ENCODE peak calls at places on chromosomes 4 and X, in nine cellular contexts. One of them, this sample, is unnamed.

GRCh38 chr4:70183168-70183939 is 12.2 kb upstream of the ODAM start:
- DNase-seq in stomach: peak; percentile 28
- DNase-seq in suprapubic skin: no peak
- DNase-seq in HepG2: peak; percentile 75
- DNase-seq in transverse colon: peak; percentile 7
- DNase-seq in H1: peak; percentile 9
- DNase-seq in GM12878: no peak
- DNase-seq in tibial nerve: no peak
- DNase-seq in K562: peak; percentile 33
- DNase-seq in this sample: no peak

GRCh38 chr4:80732010-80732409 is 298.5 kb upstream of the BMP3 start:
- DNase-seq in tibial nerve: no peak
- DNase-seq in H1: no peak
- DNase-seq in HepG2: no peak
- DNase-seq in stomach: no peak
- DNase-seq in K562: no peak
- DNase-seq in transverse colon: no peak
- DNase-seq in suprapubic skin: no peak
- DNase-seq in GM12878: no peak
- DNase-seq in this sample: no peak

GRCh38 chr4:22389240-22389871 is 126.5 kb downstream of the ADGRA3 start:
- DNase-seq in HepG2: peak; percentile 59
- DNase-seq in K562: peak; percentile 55
- DNase-seq in transverse colon: peak; percentile 46
- DNase-seq in GM12878: no peak
- DNase-seq in tibial nerve: no peak
- DNase-seq in H1: peak; percentile 27
- DNase-seq in stomach: peak; percentile 45
- DNase-seq in suprapubic skin: no peak
- DNase-seq in this sample: peak; percentile 37

GRCh38 chr4:123093247-123093646 is 170.8 kb upstream of the NUDT6 start:
- DNase-seq in suprapubic skin: no peak
- DNase-seq in tibial nerve: no peak
- DNase-seq in K562: no peak
- DNase-seq in transverse colon: no peak
- DNase-seq in stomach: no peak
- DNase-seq in GM12878: no peak
- DNase-seq in H1: no peak
- DNase-seq in HepG2: peak; percentile 2
- DNase-seq in this sample: no peak

GRCh38 chr4:98653890-98654867 is 4.2 kb downstream of the TSPAN5 start:
- DNase-seq in stomach: no peak
- DNase-seq in tibial nerve: no peak
- DNase-seq in H1: no peak
- DNase-seq in suprapubic skin: no peak
- DNase-seq in K562: no peak
- DNase-seq in transverse colon: no peak
- DNase-seq in GM12878: no peak
- DNase-seq in HepG2: no peak
- DNase-seq in this sample: peak; percentile 44

GRCh38 chr4:572594-572993 is 3.5 kb downstream of the TMEM271 start:
- DNase-seq in transverse colon: no peak
- DNase-seq in HepG2: no peak
- DNase-seq in stomach: no peak
- DNase-seq in H1: no peak
- DNase-seq in suprapubic skin: no peak
- DNase-seq in K562: no peak
- DNase-seq in GM12878: no peak
- DNase-seq in tibial nerve: no peak
- DNase-seq in this sample: no peak

GRCh38 chrX:118552501-118552900 is 56.9 kb downstream of the DOCK11 start:
- DNase-seq in GM12878: no peak
- DNase-seq in stomach: no peak
- DNase-seq in transverse colon: no peak
- DNase-seq in HepG2: no peak
- DNase-seq in H1: no peak
- DNase-seq in K562: no peak
- DNase-seq in suprapubic skin: no peak
- DNase-seq in tibial nerve: no peak
- DNase-seq in this sample: no peak

GRCh38 chr4:107831140-107831539 is 6.4 kb downstream of the SGMS2 start:
- DNase-seq in suprapubic skin: no peak
- DNase-seq in GM12878: no peak
- DNase-seq in stomach: no peak
- DNase-seq in tibial nerve: no peak
- DNase-seq in H1: no peak
- DNase-seq in transverse colon: no peak
- DNase-seq in HepG2: no peak
- DNase-seq in K562: no peak
- DNase-seq in this sample: no peak

GRCh38 chr4:4655901-4656300 is 114.1 kb upstream of the STX18 start:
- DNase-seq in suprapubic skin: no peak
- DNase-seq in HepG2: no peak
- DNase-seq in tibial nerve: no peak
- DNase-seq in K562: no peak
- DNase-seq in stomach: no peak
- DNase-seq in transverse colon: no peak
- DNase-seq in GM12878: no peak
- DNase-seq in H1: no peak
- DNase-seq in this sample: no peak

GRCh38 chrX:106170318-106170717 is 2.2 kb downstream of the PWWP3B start:
- DNase-seq in suprapubic skin: no peak
- DNase-seq in GM12878: no peak
- DNase-seq in tibial nerve: no peak
- DNase-seq in K562: no peak
- DNase-seq in H1: no peak
- DNase-seq in HepG2: no peak
- DNase-seq in stomach: no peak
- DNase-seq in transverse colon: no peak
- DNase-seq in this sample: peak; percentile 53

GRCh38 chr4:15182600-15183222 is 180.4 kb downstream of the CPEB2 start:
- DNase-seq in stomach: no peak
- DNase-seq in H1: no peak
- DNase-seq in suprapubic skin: no peak
- DNase-seq in transverse colon: no peak
- DNase-seq in K562: no peak
- DNase-seq in GM12878: no peak
- DNase-seq in tibial nerve: no peak
- DNase-seq in HepG2: no peak
- DNase-seq in this sample: no peak

GRCh38 chr4:52094746-52095145 is 43.6 kb downstream of the SPATA18 start:
- DNase-seq in H1: no peak
- DNase-seq in stomach: no peak
- DNase-seq in transverse colon: no peak
- DNase-seq in suprapubic skin: no peak
- DNase-seq in HepG2: no peak
- DNase-seq in tibial nerve: no peak
- DNase-seq in GM12878: no peak
- DNase-seq in K562: no peak
- DNase-seq in this sample: no peak

DNA sequence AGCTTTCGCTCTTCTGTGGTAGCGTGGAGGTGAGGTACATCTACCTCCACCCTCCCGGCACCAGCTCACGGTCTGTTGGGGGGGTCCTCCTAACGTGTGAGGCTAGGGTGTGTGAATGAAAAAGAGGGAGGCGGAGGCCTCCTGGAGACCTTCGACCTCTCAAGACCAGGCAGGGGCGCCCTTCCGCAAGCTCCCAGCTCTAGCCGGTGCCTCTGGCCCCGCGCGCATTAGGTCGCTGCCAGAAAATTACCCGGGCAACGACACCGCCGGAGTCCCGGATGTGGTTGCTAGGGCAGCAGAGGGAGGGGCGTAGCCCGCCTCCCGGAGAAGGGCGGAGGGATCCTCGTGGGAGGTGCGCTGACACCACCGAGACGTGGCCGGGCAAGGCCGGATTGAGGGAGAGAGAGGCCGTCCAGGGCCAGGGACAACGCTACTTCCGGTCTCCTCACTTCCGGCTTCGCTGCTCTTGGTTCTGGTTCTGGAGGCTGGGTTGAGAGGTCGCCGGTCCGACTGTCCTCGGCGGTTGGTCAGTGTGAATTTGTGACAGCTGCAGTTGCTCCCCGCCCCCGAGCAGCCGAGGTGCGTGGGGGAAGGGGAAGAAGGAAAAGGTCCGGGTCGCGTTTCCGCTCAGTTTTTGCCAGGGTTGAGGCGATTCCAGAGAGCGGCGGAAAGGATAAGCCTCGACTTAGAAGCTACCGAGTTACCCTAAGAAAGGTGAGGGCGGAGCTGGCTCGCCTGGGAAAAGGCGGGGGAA is at the start of the genes ARFIP1 and TIGD4:
- DNase-seq in transverse colon: peak; percentile 98
- DNase-seq in stomach: peak; percentile 98
- DNase-seq in K562: peak; percentile 97
- DNase-seq in tibial nerve: peak; percentile 93
- DNase-seq in GM12878: peak; percentile 90
- DNase-seq in suprapubic skin: peak; percentile 98
- DNase-seq in HepG2: peak; percentile 95
- DNase-seq in H1: peak; percentile 97
- DNase-seq in this sample: peak; percentile 99
- TF ChIP-seq POLR2A in transverse colon: peak; percentile 83
- TF ChIP-seq POLR2A in stomach: peak; percentile 48
- TF ChIP-seq POLR2A in K562: peak; percentile 90
- TF ChIP-seq POLR2A in tibial nerve: peak; percentile 10
- TF ChIP-seq POLR2A in GM12878: peak; percentile 84
- TF ChIP-seq POLR2A in suprapubic skin: peak; percentile 49
- TF ChIP-seq POLR2A in HepG2: peak; percentile 66
- TF ChIP-seq POLR2A in H1: peak; percentile 63
- TF ChIP-seq POLR2A in this sample: peak; percentile 23

GRCh38 chr4:142558851-142559250 is 287.2 kb downstream of the INPP4B start:
- DNase-seq in tibial nerve: no peak
- DNase-seq in K562: no peak
- DNase-seq in GM12878: no peak
- DNase-seq in suprapubic skin: no peak
- DNase-seq in H1: no peak
- DNase-seq in transverse colon: no peak
- DNase-seq in stomach: no peak
- DNase-seq in HepG2: no peak
- DNase-seq in this sample: no peak
- H3K4me1 ChIP-seq in tibial nerve: no peaks in the 10 kb centered on the region
- H3K4me1 ChIP-seq in K562: no peaks in the 10 kb centered on the region
- H3K4me1 ChIP-seq in GM12878: no peaks in the 10 kb centered on the region
- H3K4me1 ChIP-seq in suprapubic skin: no peaks in the 10 kb centered on the region
- H3K4me1 ChIP-seq in H1: no peaks in the 10 kb centered on the region
- H3K4me1 ChIP-seq in transverse colon: peaks cover 5% of the 10 kb centered on the region
- H3K4me1 ChIP-seq in stomach: no peaks in the 10 kb centered on the region
- H3K4me1 ChIP-seq in HepG2: no peaks in the 10 kb centered on the region
- H3K4me1 ChIP-seq in this sample: no peaks in the 10 kb centered on the region

GRCh38 chrX:47566841-47567240 is 5.8 kb downstream of the ARAF start:
- DNase-seq in suprapubic skin: no peak
- DNase-seq in GM12878: no peak
- DNase-seq in transverse colon: no peak
- DNase-seq in tibial nerve: no peak
- DNase-seq in HepG2: no peak
- DNase-seq in stomach: no peak
- DNase-seq in K562: no peak
- DNase-seq in H1: no peak
- DNase-seq in this sample: no peak

GRCh38 chrX:47571215-47571614 is 10.2 kb downstream of the ARAF start:
- DNase-seq in suprapubic skin: no peak
- DNase-seq in stomach: no peak
- DNase-seq in K562: no peak
- DNase-seq in HepG2: no peak
- DNase-seq in tibial nerve: no peak
- DNase-seq in H1: no peak
- DNase-seq in transverse colon: no peak
- DNase-seq in GM12878: no peak
- DNase-seq in this sample: no peak

GRCh38 chrX:47570794-47571193 is 9.8 kb downstream of the ARAF start:
- DNase-seq in tibial nerve: no peak
- DNase-seq in stomach: no peak
- DNase-seq in GM12878: no peak
- DNase-seq in K562: no peak
- DNase-seq in HepG2: no peak
- DNase-seq in H1: no peak
- DNase-seq in transverse colon: no peak
- DNase-seq in suprapubic skin: no peak
- DNase-seq in this sample: no peak

GRCh38 chrX:47571896-47572295 is 10.3 kb upstream of the TIMP1 start:
- DNase-seq in K562: no peak
- DNase-seq in HepG2: no peak
- DNase-seq in GM12878: no peak
- DNase-seq in stomach: no peak
- DNase-seq in tibial nerve: no peak
- DNase-seq in transverse colon: no peak
- DNase-seq in H1: no peak
- DNase-seq in suprapubic skin: no peak
- DNase-seq in this sample: no peak

DNA sequence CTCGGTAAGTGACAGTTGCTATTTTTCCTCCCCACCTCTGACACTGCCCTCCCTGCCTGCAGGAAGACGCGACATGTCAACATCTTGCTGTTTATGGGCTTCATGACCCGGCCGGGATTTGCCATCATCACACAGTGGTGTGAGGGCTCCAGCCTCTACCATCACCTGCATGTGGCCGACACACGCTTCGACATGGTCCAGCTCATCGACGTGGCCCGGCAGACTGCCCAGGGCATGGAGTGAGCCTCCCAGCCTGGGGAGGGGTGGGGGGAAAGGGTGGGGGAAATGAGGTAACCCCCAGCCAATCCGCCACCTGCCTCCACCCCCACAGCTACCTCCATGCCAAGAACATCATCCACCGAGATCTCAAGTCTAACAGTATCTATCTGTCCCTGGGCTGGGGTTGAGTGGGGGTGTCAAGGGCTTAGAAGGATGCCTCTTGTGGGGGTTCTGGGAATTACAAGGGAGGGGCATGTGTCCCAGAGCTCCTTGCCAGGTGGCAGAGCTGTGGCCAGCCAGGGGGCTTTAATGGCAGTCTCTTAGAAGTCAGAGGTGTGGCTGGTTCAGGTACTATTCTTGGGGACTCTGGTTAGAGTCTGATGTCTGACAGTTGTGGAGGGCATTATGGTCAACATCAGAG is 7.8 kb downstream of the ARAF start:
- DNase-seq in suprapubic skin: no peak
- DNase-seq in GM12878: no peak
- DNase-seq in transverse colon: no peak
- DNase-seq in H1: no peak
- DNase-seq in K562: peak; percentile 57
- DNase-seq in tibial nerve: no peak
- DNase-seq in stomach: no peak
- DNase-seq in HepG2: peak; percentile 16
- DNase-seq in this sample: no peak
- TF ChIP-seq EP300 in suprapubic skin: no peak
- TF ChIP-seq EP300 in GM12878: no peak
- TF ChIP-seq EP300 in transverse colon: no peak
- TF ChIP-seq EP300 in H1: no peak
- TF ChIP-seq EP300 in K562: no peak
- TF ChIP-seq EP300 in tibial nerve: no peak
- TF ChIP-seq EP300 in stomach: no peak
- TF ChIP-seq EP300 in HepG2: no peak
- TF ChIP-seq EP300 in this sample: no peak

DNA sequence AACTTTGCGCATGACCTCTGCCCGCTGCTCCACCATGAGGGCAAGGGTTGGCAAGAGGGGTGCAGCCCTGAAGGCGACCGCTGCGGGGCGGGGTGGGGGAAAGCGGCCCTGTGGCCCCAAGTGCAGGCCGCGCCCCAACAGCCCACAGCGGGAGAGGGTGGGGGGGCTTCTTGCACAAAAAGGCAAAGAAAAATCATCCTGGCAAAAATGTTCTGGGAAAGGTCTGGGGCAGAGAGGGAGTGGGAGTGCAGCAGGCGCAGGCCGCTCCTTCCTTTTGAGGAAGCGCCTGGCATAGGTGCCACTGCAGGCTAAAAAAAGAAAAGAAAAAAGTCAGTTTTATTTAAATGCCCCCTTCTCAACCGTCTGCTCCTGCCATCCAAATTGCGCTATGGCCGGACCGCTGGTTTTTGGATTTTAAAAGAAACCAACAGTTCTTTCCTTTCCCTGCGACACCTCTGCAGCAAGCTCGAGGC is 1.4 kb downstream of the ARX start:
- DNase-seq in K562: no peak
- DNase-seq in H1: no peak
- DNase-seq in stomach: no peak
- DNase-seq in tibial nerve: no peak
- DNase-seq in GM12878: no peak
- DNase-seq in suprapubic skin: no peak
- DNase-seq in transverse colon: no peak
- DNase-seq in HepG2: no peak
- DNase-seq in this sample: no peak
- TF ChIP-seq POLR2A in K562: no peak
- TF ChIP-seq POLR2A in H1: no peak
- TF ChIP-seq POLR2A in stomach: no peak
- TF ChIP-seq POLR2A in tibial nerve: no peak
- TF ChIP-seq POLR2A in GM12878: no peak
- TF ChIP-seq POLR2A in suprapubic skin: no peak
- TF ChIP-seq POLR2A in transverse colon: no peak
- TF ChIP-seq POLR2A in HepG2: no peak
- TF ChIP-seq POLR2A in this sample: no peak